ENCODE peak calls at places on chromosomes 4 and X, in ten cellular contexts. T, J, G, A, U, B, H, K, Y and N are unnamed samples.

GRCh38 chrX:96183843-96184242 is 500.8 kb upstream of the DIAPH2 start:
- DNase-seq in T (peak), J (peak), G (no peak), A (no peak), U (no peak), B (no peak), H (no peak), K (no peak), Y (peak), N (no peak)

GRCh38 chrX:140580478-140580877 is 75.6 kb upstream of the SOX3 start:
- DNase-seq in T (no peak), J (no peak), G (no peak), A (no peak), U (no peak), B (no peak), H (no peak), K (no peak), Y (no peak), N (no peak)

GRCh38 chrX:16708016-16708415 is 4.5 kb downstream of the CTPS2 start:
- DNase-seq in T (no peak), J (no peak), G (no peak), A (no peak), U (no peak), B (no peak), H (no peak), K (no peak), Y (no peak), N (no peak)

GRCh38 chr4:8010618-8011017 is 71.0 kb upstream of the AFAP1 start:
- DNase-seq in T (no peak), J (peak), G (no peak), A (peak), U (no peak), B (no peak), H (peak), K (no peak), Y (no peak), N (no peak)

GRCh38 chr4:170198742-170199141 is 109.0 kb upstream of the AADAT start:
- DNase-seq in T (peak), J (no peak), G (no peak), A (no peak), U (no peak), B (no peak), H (no peak), K (no peak), Y (peak), N (no peak)

GRCh38 chrX:150805736-150806135 is 92.7 kb downstream of the CD99L2 start:
- DNase-seq in T (no peak), J (no peak), G (no peak), A (no peak), U (no peak), B (no peak), H (no peak), K (no peak), Y (no peak), N (no peak)

GRCh38 chr4:70902577-70903281 is 560 bp downstream of the MOB1B start:
- DNase-seq in T (peak), J (no peak), G (peak), A (no peak), U (no peak), B (no peak), H (no peak), K (no peak), Y (peak), N (peak)

GRCh38 chrX:31329298-31329697 is 257.5 kb upstream of the FTHL17 start:
- DNase-seq in T (no peak), J (no peak), G (no peak), A (no peak), U (no peak), B (no peak), H (no peak), K (no peak), Y (no peak), N (no peak)

GRCh38 chrX:120137439-120137838 is 21.0 kb upstream of the RHOXF2 start:
- DNase-seq in T (no peak), J (no peak), G (no peak), A (no peak), U (no peak), B (no peak), H (no peak), K (no peak), Y (no peak), N (no peak)

GRCh38 chrX:136572030-136572429 is 40.0 kb downstream of the VGLL1 start:
- DNase-seq in T (no peak), J (no peak), G (peak), A (no peak), U (no peak), B (no peak), H (no peak), K (no peak), Y (no peak), N (no peak)

GRCh38 chrX:119235872-119236598 is at the start of gene PGRMC1:
- DNase-seq in T (peak), J (peak), G (peak), A (peak), U (peak), B (peak), H (peak), K (no peak), Y (peak), N (peak)

GRCh38 chrX:19772306-19772705 is 115.1 kb downstream of the SH3KBP1 start:
- DNase-seq in T (peak), J (no peak), G (no peak), A (no peak), U (no peak), B (no peak), H (no peak), K (no peak), Y (no peak), N (no peak)

GRCh38 chr4:123390846-123391456 is 5.6 kb upstream of the SPRY1 start:
- DNase-seq in T (peak), J (peak), G (no peak), A (no peak), U (no peak), B (no peak), H (no peak), K (no peak), Y (peak), N (no peak)

GRCh38 chr4:32163125-32163524 is 1443.0 kb downstream of the PCDH7 start:
- DNase-seq in T (no peak), J (no peak), G (no peak), A (no peak), U (no peak), B (no peak), H (no peak), K (no peak), Y (no peak), N (no peak)

DNA sequence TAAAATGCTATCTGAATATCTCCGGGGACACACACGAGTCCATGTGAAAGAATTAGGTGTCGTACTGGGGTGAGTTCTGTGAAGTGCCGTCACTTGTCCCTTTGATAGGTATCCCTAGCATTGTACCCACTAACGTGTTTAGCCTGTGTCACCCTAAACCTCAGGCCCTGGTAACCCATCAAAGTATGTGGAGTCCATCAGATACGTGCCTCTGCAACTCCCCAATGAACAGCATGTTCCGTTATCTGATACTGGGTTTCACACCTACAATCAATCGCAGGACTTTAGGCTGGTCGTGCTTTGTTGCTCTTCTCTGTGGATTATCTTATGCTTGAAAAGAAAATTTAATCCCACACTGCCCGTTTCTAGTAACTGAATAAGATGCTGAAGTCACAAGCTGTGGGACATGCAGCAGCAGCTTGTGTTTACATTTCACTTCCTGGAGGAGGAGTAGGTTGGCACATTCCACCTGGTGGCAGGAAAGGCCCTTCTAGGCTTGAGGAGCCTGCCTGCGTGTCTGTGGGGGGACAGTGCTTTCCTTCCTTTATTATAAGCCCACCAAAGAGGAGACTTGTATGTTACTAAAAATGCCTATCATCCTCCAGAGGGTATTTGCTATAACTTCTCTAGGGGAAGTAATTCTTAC is 127.1 kb downstream of the FNIP2 start:
- DNase-seq in T (peak), J (no peak), G (no peak), A (no peak), U (no peak), B (no peak), H (peak), K (no peak), Y (peak), N (no peak)
- TF ChIP-seq CTCF in T (peak), J (no peak), G (no peak), A (no peak), U (no peak), B (no peak), H (no peak), K (no peak), Y (peak), N (no peak)

DNA sequence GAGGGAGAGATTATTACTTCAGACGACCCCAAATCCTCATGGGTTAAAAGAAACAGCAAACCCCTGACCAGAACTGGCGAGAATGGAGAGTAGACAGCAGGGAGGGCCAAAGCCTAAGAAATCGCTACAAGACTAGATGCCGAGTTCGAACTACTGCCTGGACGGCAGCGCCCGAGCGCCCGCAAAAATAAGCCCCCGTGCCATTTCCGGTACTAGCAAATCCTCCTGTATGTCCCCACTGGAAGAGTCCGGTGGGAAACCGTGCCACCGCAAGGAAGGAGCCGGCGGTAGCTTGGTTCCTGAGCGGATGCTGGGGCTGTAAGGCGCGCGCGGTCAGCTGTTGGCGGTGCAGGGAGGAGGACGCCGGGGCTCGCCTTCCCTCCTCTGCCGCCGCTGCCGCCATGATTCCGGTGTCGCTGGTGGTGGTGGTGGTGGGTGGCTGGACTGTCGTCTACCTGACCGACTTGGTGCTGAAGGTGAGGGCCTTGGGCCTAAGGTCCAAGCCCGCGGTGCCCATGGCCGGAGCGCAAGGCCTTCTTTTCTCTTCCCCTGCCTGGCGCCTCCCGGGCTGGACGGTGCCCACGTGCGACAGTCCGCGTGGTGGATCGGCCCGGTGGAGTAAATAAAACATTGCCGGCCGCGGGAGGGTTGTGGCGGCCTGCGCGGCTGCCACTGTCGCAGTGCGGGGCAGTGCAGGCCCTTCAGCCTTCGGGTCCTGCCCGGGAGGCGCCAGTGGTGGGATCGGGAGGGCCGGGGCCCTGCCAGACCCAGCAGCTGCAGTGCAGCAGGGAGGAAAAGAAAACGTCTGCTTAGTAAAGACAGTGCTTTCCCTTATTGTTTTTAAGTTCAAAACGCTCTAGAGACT is at the start of gene MBTPS2:
- DNase-seq in T (peak), J (peak), G (peak), A (peak), U (peak), B (peak), H (peak), K (peak), Y (peak), N (peak)
- TF ChIP-seq CTCF in T (no peak), J (peak), G (peak), A (no peak), U (no peak), B (no peak), H (no peak), K (peak), Y (peak), N (no peak)

GRCh38 chrX:63765692-63766091 is 19.3 kb downstream of the ARHGEF9 start:
- DNase-seq in T (no peak), J (no peak), G (no peak), A (no peak), U (no peak), B (no peak), H (no peak), K (no peak), Y (no peak), N (no peak)

GRCh38 chrX:63764946-63765345 is 20.1 kb downstream of the ARHGEF9 start:
- DNase-seq in T (no peak), J (no peak), G (no peak), A (no peak), U (no peak), B (no peak), H (no peak), K (no peak), Y (peak), N (no peak)

GRCh38 chrX:63755892-63756291 is 29.1 kb downstream of the ARHGEF9 start:
- DNase-seq in T (no peak), J (no peak), G (no peak), A (no peak), U (no peak), B (no peak), H (no peak), K (no peak), Y (no peak), N (no peak)

GRCh38 chrX:63761639-63762038 is 23.4 kb downstream of the ARHGEF9 start:
- DNase-seq in T (no peak), J (no peak), G (no peak), A (no peak), U (no peak), B (no peak), H (no peak), K (no peak), Y (no peak), N (no peak)
- TF ChIP-seq CTCF in T (peak), J (peak), G (no peak), A (no peak), U (peak), B (no peak), H (peak), K (no peak), Y (no peak), N (peak)

DNA sequence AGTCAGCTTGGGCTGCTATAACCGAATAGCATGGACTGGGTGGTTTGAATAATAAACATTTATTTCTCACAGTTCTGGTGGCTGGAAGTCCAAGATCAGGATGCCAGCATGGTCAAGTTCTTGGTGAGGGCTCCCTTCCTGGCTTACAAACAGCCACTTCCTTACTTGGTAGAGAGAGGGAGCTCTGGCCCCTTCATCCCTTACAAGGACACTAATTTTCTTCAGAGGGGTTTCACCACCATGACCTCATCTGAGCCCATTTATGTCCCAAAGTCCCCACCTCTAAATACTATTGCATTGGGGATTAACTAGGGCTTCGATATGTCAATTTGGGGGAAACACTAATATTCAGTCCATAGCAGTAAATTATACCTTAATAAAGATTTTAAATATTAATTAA is 61.8 kb downstream of the CLNK start:
- DNase-seq in T (peak), J (no peak), G (peak), A (no peak), U (no peak), B (no peak), H (no peak), K (no peak), Y (peak), N (peak)
- TF ChIP-seq CTCF in T (peak), J (peak), G (peak), A (peak), U (no peak), B (no peak), H (no peak), K (peak), Y (peak), N (peak)

DNA sequence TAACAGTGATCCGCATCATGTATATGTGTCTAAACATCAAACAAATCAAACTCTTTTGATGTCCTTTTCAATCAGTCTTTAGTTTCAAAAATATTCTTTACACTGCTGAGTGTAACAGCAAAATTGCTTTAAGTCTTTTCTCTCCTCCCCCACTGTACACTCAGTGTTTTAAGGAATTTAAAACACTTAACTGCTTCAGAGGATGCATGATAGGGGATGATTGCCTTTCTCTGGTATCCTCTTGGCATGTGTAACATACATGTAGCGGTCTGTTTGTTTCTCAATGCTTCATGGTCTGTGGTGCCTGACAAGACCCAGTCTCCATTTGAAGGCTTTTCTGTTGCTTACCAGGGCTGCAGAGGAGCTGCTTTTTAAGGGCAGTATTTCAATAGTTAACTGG is 41.6 kb downstream of the LIMCH1 start:
- DNase-seq in T (no peak), J (no peak), G (no peak), A (no peak), U (no peak), B (no peak), H (no peak), K (no peak), Y (no peak), N (no peak)
- TF ChIP-seq CTCF in T (no peak), J (no peak), G (no peak), A (no peak), U (no peak), B (no peak), H (no peak), K (no peak), Y (no peak), N (no peak)

DNA sequence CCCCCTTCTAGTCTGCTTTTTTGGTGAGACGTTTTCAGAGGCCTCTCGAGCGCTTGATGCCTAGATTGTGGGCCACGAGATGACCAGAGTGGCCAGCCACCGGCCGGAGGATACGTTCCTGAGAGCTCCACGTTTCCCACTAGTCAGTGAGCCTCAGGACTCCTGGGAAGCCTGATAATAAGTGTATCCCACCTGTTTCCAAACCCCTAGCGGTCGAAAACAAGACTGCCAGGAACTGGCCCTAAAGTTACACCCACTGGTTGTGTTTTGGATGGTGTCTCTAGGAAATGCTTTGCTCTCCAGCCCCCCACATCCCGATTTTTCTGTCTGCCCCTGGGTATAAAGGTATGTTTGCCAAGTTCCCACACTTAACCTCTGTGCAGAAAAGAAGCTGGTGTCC is 4.6 kb upstream of the RS1 start:
- DNase-seq in T (peak), J (peak), G (no peak), A (peak), U (no peak), B (no peak), H (peak), K (no peak), Y (no peak), N (no peak)
- TF ChIP-seq CTCF in T (peak), J (peak), G (no peak), A (peak), U (no peak), B (no peak), H (peak), K (no peak), Y (peak), N (no peak)

GRCh38 chrX:154529206-154529612 is 13.2 kb upstream of the FAM3A start:
- DNase-seq in T (no peak), J (no peak), G (no peak), A (peak), U (no peak), B (no peak), H (no peak), K (no peak), Y (no peak), N (no peak)

GRCh38 chrX:154525606-154526490 is 9.8 kb upstream of the FAM3A start:
- DNase-seq in T (no peak), J (no peak), G (no peak), A (no peak), U (no peak), B (no peak), H (no peak), K (no peak), Y (no peak), N (no peak)

GRCh38 chrX:154530286-154530685 is 14.3 kb upstream of the FAM3A start:
- DNase-seq in T (peak), J (no peak), G (no peak), A (no peak), U (no peak), B (no peak), H (no peak), K (no peak), Y (no peak), N (no peak)

GRCh38 chrX:154531626-154532025 is 15.0 kb downstream of the G6PD start:
- DNase-seq in T (no peak), J (peak), G (no peak), A (no peak), U (peak), B (no peak), H (no peak), K (no peak), Y (no peak), N (no peak)

DNA sequence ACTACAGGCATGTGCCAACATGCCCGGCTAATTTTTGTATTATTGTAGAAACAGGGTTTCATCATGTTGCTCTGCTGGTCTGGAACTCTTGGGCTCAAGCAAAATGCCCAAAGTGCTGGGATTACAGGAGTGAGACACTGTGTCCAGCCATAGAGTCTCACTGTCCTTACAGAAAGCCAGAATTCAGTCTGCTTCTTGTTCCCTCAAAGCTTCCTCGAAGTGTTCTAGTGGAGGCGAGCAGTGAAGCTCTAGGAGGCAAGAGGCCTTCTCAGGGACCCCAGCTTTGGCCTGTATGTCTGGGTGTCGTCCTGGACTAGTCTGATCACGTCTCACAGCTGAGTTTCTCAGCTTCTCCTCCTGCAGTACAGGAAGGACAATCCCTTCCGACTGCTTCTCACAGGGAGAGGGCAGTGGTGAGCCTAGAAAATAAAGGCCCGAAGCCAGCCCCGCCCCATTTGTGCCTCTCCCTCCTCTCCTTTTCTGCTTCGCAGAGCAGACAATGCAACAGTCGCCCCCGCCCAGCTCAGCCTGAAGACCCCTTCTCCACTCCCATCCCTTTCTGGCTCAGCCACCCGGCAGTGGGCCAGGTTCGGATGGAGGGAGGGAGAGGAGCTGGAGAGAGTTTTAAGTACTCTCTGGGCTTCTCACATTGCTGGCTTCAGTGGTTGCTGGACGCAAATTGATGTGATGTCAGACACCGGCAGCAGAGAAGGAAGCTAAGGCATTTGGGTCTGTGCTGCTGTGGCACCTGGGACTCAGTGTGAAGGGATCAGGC is 11.1 kb upstream of the FAM3A start:
- DNase-seq in T (peak), J (peak), G (peak), A (peak), U (peak), B (peak), H (peak), K (no peak), Y (peak), N (peak)
- TF ChIP-seq CTCF in T (peak), J (peak), G (peak), A (peak), U (peak), B (no peak), H (peak), K (peak), Y (peak), N (peak)